ENCODE peak calls at places on chromosomes 11 and 22, in nine cellular contexts. Q is ovary, S is tibial nerve, N is GM23338, J is brain microvascular endothelial cell, I is BJ, T is GM06990, X is right atrium auricular region, O is cardiac fibroblast. F is an unnamed sample.

GRCh38 chr11:1542267-1542666 is 29.8 kb downstream of the DUSP8 start:
- DNase-seq in Q (no peak), S (no peak), N (no peak), J (no peak), I (no peak), T (no peak), X (no peak), O (no peak), F (no peak)

GRCh38 chr11:287821-288327 is 1.1 kb upstream of the PGGHG start:
- DNase-seq in Q (peak; percentile 21), S (no peak), N (no peak), J (no peak), I (no peak), T (no peak), X (no peak), O (no peak), F (no peak)

GRCh38 chr11:36295926-36296325 is at the start of gene PRR5L:
- DNase-seq in Q (no peak), S (no peak), N (no peak), J (no peak), I (no peak), T (no peak), X (no peak), O (no peak), F (no peak)

GRCh38 chr22:35894937-35895708 is 133.5 kb downstream of the RBFOX2 start:
- DNase-seq in Q (peak; percentile 55), S (peak; percentile 46), N (no peak), J (peak; percentile 42), I (peak; percentile 60), T (no peak), X (no peak), O (peak; percentile 88), F (peak; percentile 61)

GRCh38 chr22:23315341-23315917 is 135.1 kb downstream of the BCR start:
- DNase-seq in Q (peak; percentile 86), S (peak; percentile 71), N (peak; percentile 67), J (peak; percentile 66), I (no peak), T (no peak), X (peak; percentile 75), O (peak; percentile 78), F (peak; percentile 76)

GRCh38 chr22:20032407-20032991 is 11.6 kb downstream of the TANGO2 start:
- DNase-seq in Q (no peak), S (no peak), N (no peak), J (no peak), I (no peak), T (no peak), X (no peak), O (no peak), F (no peak)

GRCh38 chr11:10694481-10695239 is 1.1 kb upstream of the IRAG1 start:
- DNase-seq in Q (no peak), S (no peak), N (no peak), J (peak; percentile 41), I (no peak), T (no peak), X (no peak), O (peak; percentile 22), F (peak; percentile 17)

GRCh38 chr22:26656896-26657851 is at the start of gene MIAT:
- DNase-seq in Q (no peak), S (no peak), N (peak; percentile 90), J (peak; percentile 16), I (no peak), T (peak; percentile 73), X (no peak), O (no peak), F (no peak)

GRCh38 chr11:116721983-116722382 is 50.8 kb downstream of the BUD13 start:
- DNase-seq in Q (no peak), S (no peak), N (no peak), J (no peak), I (no peak), T (no peak), X (no peak), O (no peak), F (no peak)

GRCh38 chr11:31805037-31805628 is 6.0 kb downstream of the PAX6 start:
- DNase-seq in Q (no peak), S (no peak), N (peak; percentile 72), J (no peak), I (no peak), T (no peak), X (no peak), O (no peak), F (no peak)

GRCh38 chr22:50179937-50180726 is 5.6 kb upstream of the TRABD start:
- DNase-seq in Q (no peak), S (no peak), N (no peak), J (no peak), I (no peak), T (no peak), X (no peak), O (no peak), F (no peak)

GRCh38 chr11:121754603-121755002 is 301.8 kb upstream of the SORL1-AS1 start:
- DNase-seq in Q (peak; percentile 73), S (peak; percentile 76), N (no peak), J (no peak), I (no peak), T (no peak), X (no peak), O (peak; percentile 63), F (no peak)

DNA sequence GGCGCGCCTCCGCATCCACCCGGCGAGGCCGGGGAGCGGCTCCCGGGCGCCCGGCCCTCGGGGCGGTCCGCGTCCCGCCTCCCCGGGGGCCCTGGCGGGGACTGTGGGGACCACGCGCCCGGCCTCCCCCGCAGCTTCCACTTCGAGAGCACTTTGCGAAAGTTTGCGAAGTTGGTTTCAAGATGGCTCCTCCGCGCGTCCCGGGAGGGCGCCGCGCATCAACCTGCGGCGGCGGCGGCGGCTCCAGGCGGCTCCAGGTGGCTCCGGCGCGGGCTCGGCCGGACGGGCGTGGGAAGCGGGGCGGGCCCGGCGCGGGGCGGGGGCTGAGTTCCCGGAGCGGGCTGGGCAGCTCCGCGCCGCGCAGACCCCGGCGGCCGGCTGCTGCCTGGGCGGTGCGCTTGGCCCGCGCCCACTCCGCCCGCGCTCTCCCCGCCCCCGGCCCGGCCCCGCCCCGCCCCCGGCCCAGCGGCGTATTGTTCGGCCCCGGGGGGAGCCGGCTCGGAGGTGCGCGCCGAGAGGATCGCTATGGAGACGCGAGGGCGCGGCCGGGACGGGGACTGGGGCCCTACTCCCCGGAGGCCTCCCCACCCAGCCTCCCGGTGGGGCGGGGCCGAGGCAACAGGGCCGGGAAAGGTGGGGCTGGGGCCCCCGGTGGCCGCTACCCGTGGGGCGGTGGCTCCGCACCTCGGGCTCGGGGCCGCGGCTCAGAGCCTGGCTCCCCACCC is at the start of gene CELSR1:
- DNase-seq in Q (no peak), S (no peak), N (peak; percentile 71), J (no peak), I (no peak), T (no peak), X (no peak), O (peak; percentile 22), F (no peak)
- H3K4me3 ChIP-seq in Q (peak within 1 kb of the TSS; percentile 8), S (peak within 1 kb of the TSS; percentile 50), N (peak within 1 kb of the TSS; percentile 66), J (peak within 1 kb of the TSS; percentile 53), I (peak within 1 kb of the TSS; percentile 47), T (peak within 1 kb of the TSS; percentile 33), X (peak within 1 kb of the TSS; percentile 62), O (peak within 1 kb of the TSS; percentile 48), F (peak within 1 kb of the TSS; percentile 46)

GRCh38 chr11:64148917-64149617 is 16.8 kb downstream of the MACROD1 start:
- DNase-seq in Q (no peak), S (no peak), N (no peak), J (no peak), I (no peak), T (no peak), X (no peak), O (no peak), F (no peak)
- TF ChIP-seq CTCF in Q (no peak), S (no peak), N (no peak), J (no peak), I (no peak), T (no peak), X (no peak), O (no peak), F (no peak)

GRCh38 chr11:33801821-33802413 is 27.6 kb upstream of the FBXO3 start:
- DNase-seq in Q (no peak), S (no peak), N (peak; percentile 55), J (no peak), I (no peak), T (no peak), X (no peak), O (no peak), F (no peak)
- H3K4me3 ChIP-seq in Q (no peak overlapping the region), S (peak overlapping the region; percentile 38), N (peak overlapping the region; percentile 56), J (peak overlapping the region; percentile 57), I (peak overlapping the region; percentile 34), T (no peak overlapping the region), X (peak overlapping the region; percentile 38), O (no peak overlapping the region), F (peak overlapping the region; percentile 42)

GRCh38 chr11:78046486-78046854 is 17.2 kb upstream of the THRSP start:
- DNase-seq in Q (no peak), S (no peak), N (no peak), J (no peak), I (no peak), T (no peak), X (no peak), O (no peak), F (no peak)
- TF ChIP-seq CTCF in Q (no peak), S (no peak), N (no peak), J (no peak), I (no peak), T (no peak), X (no peak), O (no peak), F (no peak)

DNA sequence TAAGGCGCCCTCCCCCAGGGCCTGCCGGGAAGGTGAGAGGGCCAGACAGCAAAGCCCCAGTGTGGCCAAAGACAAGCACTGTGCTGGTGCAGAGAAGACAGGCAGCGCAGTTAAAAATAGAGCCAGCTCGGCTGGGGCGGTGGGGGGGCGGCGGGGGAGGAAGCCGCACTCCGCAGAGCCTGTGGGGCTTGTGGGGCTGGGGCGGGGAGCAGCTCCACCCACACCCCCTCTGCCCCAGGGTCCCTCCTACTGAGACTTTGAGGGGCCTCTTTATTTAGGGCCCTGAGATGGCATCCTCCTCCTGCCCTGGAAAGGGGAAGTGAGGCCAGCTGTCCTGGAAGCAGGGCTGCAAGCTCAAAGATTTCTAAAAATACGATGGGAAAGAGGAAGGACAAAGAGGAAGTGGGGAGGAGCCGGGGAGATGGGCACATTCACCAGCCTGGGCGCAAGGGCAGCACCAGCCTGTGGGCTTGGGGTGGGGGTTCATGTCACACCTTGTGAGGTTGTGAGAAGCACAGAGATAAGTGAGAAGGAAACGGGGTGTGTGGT is 2.6 kb downstream of the CYTH4 start:
- DNase-seq in Q (no peak), S (peak; percentile 45), N (no peak), J (no peak), I (no peak), T (peak; percentile 82), X (peak; percentile 70), O (no peak), F (no peak)
- H3K4me3 ChIP-seq in Q (no peak overlapping the region), S (peak overlapping the region; percentile 43), N (no peak overlapping the region), J (no peak overlapping the region), I (no peak overlapping the region), T (peak overlapping the region; percentile 74), X (peak overlapping the region; percentile 25), O (no peak overlapping the region), F (no peak overlapping the region)